ENCODE peak calls at places on chromosome 9, in nine cellular contexts. One of them, this sample, is unnamed.

GRCh38 chr9:109953813-109954489 is 174.0 kb downstream of the PALM2AKAP2 start:
- DNase-seq in colonic mucosa: no peak
- DNase-seq in thoracic aorta: no peak
- DNase-seq in cardiac muscle cell: no peak
- DNase-seq in fibroblast of mammary gland: no peak
- DNase-seq in mucosa of descending colon: no peak
- DNase-seq in H1: no peak
- DNase-seq in PC-3: no peak
- DNase-seq in OCI-LY7: peak
- DNase-seq in this sample: no peak

GRCh38 chr9:83359039-83359438 is 179.2 kb downstream of the FRMD3 start:
- DNase-seq in mucosa of descending colon: no peak
- DNase-seq in PC-3: no peak
- DNase-seq in cardiac muscle cell: no peak
- DNase-seq in thoracic aorta: no peak
- DNase-seq in fibroblast of mammary gland: no peak
- DNase-seq in colonic mucosa: no peak
- DNase-seq in H1: no peak
- DNase-seq in OCI-LY7: no peak
- DNase-seq in this sample: no peak

GRCh38 chr9:35424356-35425352 is 65.3 kb upstream of the RUSC2 start:
- DNase-seq in colonic mucosa: no peak
- DNase-seq in cardiac muscle cell: no peak
- DNase-seq in H1: no peak
- DNase-seq in PC-3: no peak
- DNase-seq in thoracic aorta: no peak
- DNase-seq in fibroblast of mammary gland: no peak
- DNase-seq in mucosa of descending colon: no peak
- DNase-seq in OCI-LY7: no peak
- DNase-seq in this sample: no peak

GRCh38 chr9:108703414-108703813 is 152.4 kb downstream of the ACTL7B start:
- DNase-seq in PC-3: no peak
- DNase-seq in mucosa of descending colon: no peak
- DNase-seq in OCI-LY7: no peak
- DNase-seq in fibroblast of mammary gland: no peak
- DNase-seq in H1: no peak
- DNase-seq in cardiac muscle cell: no peak
- DNase-seq in colonic mucosa: no peak
- DNase-seq in thoracic aorta: no peak
- DNase-seq in this sample: no peak

GRCh38 chr9:115680226-115680625 is 473.4 kb upstream of the PAPPA start:
- DNase-seq in H1: no peak
- DNase-seq in colonic mucosa: no peak
- DNase-seq in thoracic aorta: no peak
- DNase-seq in fibroblast of mammary gland: peak
- DNase-seq in OCI-LY7: no peak
- DNase-seq in mucosa of descending colon: no peak
- DNase-seq in cardiac muscle cell: no peak
- DNase-seq in PC-3: no peak
- DNase-seq in this sample: no peak

GRCh38 chr9:81737871-81738507 is 48.6 kb upstream of the TLE1 start:
- DNase-seq in fibroblast of mammary gland: peak
- DNase-seq in colonic mucosa: peak
- DNase-seq in mucosa of descending colon: no peak
- DNase-seq in PC-3: peak
- DNase-seq in cardiac muscle cell: no peak
- DNase-seq in OCI-LY7: no peak
- DNase-seq in H1: no peak
- DNase-seq in thoracic aorta: peak
- DNase-seq in this sample: peak

GRCh38 chr9:14423816-14424261 is 109.9 kb upstream of the NFIB start:
- DNase-seq in PC-3: peak
- DNase-seq in fibroblast of mammary gland: peak
- DNase-seq in colonic mucosa: no peak
- DNase-seq in H1: no peak
- DNase-seq in cardiac muscle cell: no peak
- DNase-seq in mucosa of descending colon: no peak
- DNase-seq in thoracic aorta: no peak
- DNase-seq in OCI-LY7: no peak
- DNase-seq in this sample: peak

GRCh38 chr9:77710965-77711657 is 63.0 kb upstream of the GNA14 start:
- DNase-seq in H1: no peak
- DNase-seq in cardiac muscle cell: no peak
- DNase-seq in thoracic aorta: no peak
- DNase-seq in fibroblast of mammary gland: peak
- DNase-seq in OCI-LY7: no peak
- DNase-seq in mucosa of descending colon: no peak
- DNase-seq in PC-3: no peak
- DNase-seq in colonic mucosa: no peak
- DNase-seq in this sample: no peak

GRCh38 chr9:77291714-77292113 is 114.4 kb downstream of the VPS13A start:
- DNase-seq in colonic mucosa: no peak
- DNase-seq in H1: no peak
- DNase-seq in thoracic aorta: no peak
- DNase-seq in fibroblast of mammary gland: peak
- DNase-seq in mucosa of descending colon: no peak
- DNase-seq in cardiac muscle cell: no peak
- DNase-seq in PC-3: peak
- DNase-seq in OCI-LY7: peak
- DNase-seq in this sample: peak

DNA sequence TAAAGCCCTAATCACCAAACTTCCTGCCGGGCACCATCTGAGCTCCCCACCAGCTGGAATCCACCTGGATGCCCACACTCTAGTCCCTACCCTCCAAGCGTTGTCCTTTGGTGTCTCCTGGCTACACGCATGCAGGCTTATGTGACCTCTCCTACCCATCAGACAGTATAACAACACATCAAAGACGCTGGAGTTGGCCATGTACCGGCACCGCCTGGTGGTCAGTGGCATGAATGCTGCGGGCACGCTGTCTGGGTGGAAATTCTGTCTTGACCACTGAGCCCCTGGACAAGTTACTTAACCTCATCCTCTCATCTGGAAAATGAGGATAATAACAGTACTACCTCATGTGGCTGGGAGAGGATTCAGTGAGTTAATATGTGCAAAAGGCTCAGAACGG is 23.4 kb upstream of the CORO2A start:
- DNase-seq in colonic mucosa: no peak
- DNase-seq in thoracic aorta: no peak
- DNase-seq in cardiac muscle cell: peak
- DNase-seq in PC-3: peak
- DNase-seq in H1: peak
- DNase-seq in fibroblast of mammary gland: no peak
- DNase-seq in OCI-LY7: peak
- DNase-seq in mucosa of descending colon: no peak
- DNase-seq in this sample: no peak
- TF ChIP-seq CTCF in colonic mucosa: no peak
- TF ChIP-seq CTCF in thoracic aorta: peak
- TF ChIP-seq CTCF in cardiac muscle cell: peak
- TF ChIP-seq CTCF in PC-3: peak
- TF ChIP-seq CTCF in H1: peak
- TF ChIP-seq CTCF in fibroblast of mammary gland: peak
- TF ChIP-seq CTCF in OCI-LY7: peak
- TF ChIP-seq CTCF in mucosa of descending colon: no peak
- TF ChIP-seq CTCF in this sample: peak

GRCh38 chr9:136011376-136011702 is 50.2 kb upstream of the UBAC1 start:
- DNase-seq in H1: no peak
- DNase-seq in thoracic aorta: no peak
- DNase-seq in cardiac muscle cell: no peak
- DNase-seq in mucosa of descending colon: no peak
- DNase-seq in colonic mucosa: no peak
- DNase-seq in fibroblast of mammary gland: no peak
- DNase-seq in OCI-LY7: no peak
- DNase-seq in PC-3: no peak
- DNase-seq in this sample: no peak

GRCh38 chr9:136010615-136011341 is 49.6 kb upstream of the UBAC1 start:
- DNase-seq in colonic mucosa: no peak
- DNase-seq in cardiac muscle cell: no peak
- DNase-seq in OCI-LY7: no peak
- DNase-seq in mucosa of descending colon: peak
- DNase-seq in PC-3: no peak
- DNase-seq in H1: no peak
- DNase-seq in thoracic aorta: no peak
- DNase-seq in fibroblast of mammary gland: no peak
- DNase-seq in this sample: no peak

GRCh38 chr9:136012651-136013050 is 51.5 kb upstream of the UBAC1 start:
- DNase-seq in fibroblast of mammary gland: peak
- DNase-seq in cardiac muscle cell: no peak
- DNase-seq in colonic mucosa: no peak
- DNase-seq in OCI-LY7: peak
- DNase-seq in PC-3: no peak
- DNase-seq in mucosa of descending colon: peak
- DNase-seq in H1: no peak
- DNase-seq in thoracic aorta: no peak
- DNase-seq in this sample: no peak

GRCh38 chr9:136013116-136013515 is 51.9 kb upstream of the UBAC1 start:
- DNase-seq in H1: no peak
- DNase-seq in fibroblast of mammary gland: no peak
- DNase-seq in OCI-LY7: no peak
- DNase-seq in cardiac muscle cell: no peak
- DNase-seq in colonic mucosa: no peak
- DNase-seq in thoracic aorta: no peak
- DNase-seq in mucosa of descending colon: peak
- DNase-seq in PC-3: no peak
- DNase-seq in this sample: no peak

DNA sequence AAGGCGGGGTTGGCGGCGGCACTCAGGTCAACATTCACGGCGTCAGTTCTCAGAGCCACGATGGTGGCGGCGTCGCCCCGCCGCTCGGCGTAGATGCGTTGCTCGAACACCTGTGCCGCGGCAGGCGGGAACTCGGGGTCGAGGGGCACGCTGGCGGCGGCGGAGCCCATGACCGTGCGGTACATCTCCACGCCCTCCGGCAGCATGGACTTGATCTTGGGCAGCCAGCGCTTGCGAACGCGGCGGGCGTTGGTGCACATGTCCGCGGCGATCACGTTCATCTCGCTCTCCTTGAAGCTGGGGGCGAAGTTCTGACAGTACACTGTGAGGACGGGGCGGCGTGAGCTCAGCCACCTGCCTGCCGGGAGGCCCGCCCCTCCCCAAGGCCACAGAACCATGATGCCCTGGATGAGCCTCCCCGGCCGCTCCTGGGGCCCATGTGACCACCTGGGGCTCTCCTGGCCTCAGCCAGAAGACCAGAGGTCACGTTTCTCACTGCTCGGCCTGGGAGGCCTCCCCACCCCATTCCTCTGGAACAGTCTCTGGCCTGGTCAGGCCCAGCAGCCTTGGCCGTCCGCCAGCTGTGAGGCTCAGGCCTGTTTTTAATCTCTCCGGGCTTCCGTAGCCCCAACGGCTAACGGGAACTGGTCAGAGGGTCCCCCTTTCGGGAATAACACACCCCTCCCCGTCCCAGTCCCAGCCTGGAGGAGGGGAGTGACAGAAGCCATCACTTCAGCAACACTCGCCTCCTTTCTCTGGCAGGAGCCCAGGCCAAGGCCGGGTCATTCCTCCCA is 50.7 kb upstream of the UBAC1 start:
- DNase-seq in cardiac muscle cell: peak
- DNase-seq in H1: no peak
- DNase-seq in thoracic aorta: no peak
- DNase-seq in fibroblast of mammary gland: peak
- DNase-seq in colonic mucosa: peak
- DNase-seq in mucosa of descending colon: peak
- DNase-seq in PC-3: no peak
- DNase-seq in OCI-LY7: peak
- DNase-seq in this sample: no peak
- H3K4me3 ChIP-seq in cardiac muscle cell: no peak
- H3K4me3 ChIP-seq in H1: no peak
- H3K4me3 ChIP-seq in thoracic aorta: no peak
- H3K4me3 ChIP-seq in fibroblast of mammary gland: no peak
- H3K4me3 ChIP-seq in colonic mucosa: no peak
- H3K4me3 ChIP-seq in mucosa of descending colon: no peak
- H3K4me3 ChIP-seq in PC-3: no peak
- H3K4me3 ChIP-seq in OCI-LY7: peak
- H3K4me3 ChIP-seq in this sample: no peak

DNA sequence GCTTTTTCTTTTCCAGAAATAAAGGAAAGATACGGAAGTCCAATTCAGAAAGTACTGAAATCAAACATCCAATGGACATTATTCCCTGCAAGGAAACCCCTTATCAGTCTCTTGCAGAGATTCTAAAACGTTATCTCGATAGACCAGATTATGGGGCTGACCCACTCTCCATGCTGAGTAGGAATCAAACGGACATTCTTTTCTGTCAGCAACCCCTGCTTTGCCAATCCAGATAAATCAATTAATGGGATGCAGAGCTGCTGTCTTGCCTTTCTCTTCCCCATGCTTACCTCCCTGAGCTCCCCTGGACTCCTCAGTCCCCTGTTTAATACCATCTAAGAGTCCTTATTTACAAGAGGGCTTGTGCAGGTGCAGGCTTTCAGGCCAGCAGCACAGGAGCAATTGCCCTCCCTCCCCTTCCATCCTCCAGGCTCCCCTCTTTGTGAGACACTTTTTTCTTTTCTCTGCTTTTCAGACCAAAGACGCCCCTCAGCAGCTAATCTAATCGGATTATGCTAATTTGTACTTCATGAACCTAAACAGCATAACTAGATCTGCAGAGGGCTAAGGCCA is 14.2 kb downstream of the TAL2 start:
- DNase-seq in cardiac muscle cell: no peak
- DNase-seq in OCI-LY7: no peak
- DNase-seq in H1: no peak
- DNase-seq in mucosa of descending colon: no peak
- DNase-seq in fibroblast of mammary gland: no peak
- DNase-seq in thoracic aorta: no peak
- DNase-seq in colonic mucosa: no peak
- DNase-seq in PC-3: no peak
- DNase-seq in this sample: no peak
- TF ChIP-seq CTCF in cardiac muscle cell: no peak
- TF ChIP-seq CTCF in OCI-LY7: no peak
- TF ChIP-seq CTCF in H1: no peak
- TF ChIP-seq CTCF in mucosa of descending colon: no peak
- TF ChIP-seq CTCF in fibroblast of mammary gland: no peak
- TF ChIP-seq CTCF in thoracic aorta: no peak
- TF ChIP-seq CTCF in colonic mucosa: no peak
- TF ChIP-seq CTCF in PC-3: no peak
- TF ChIP-seq CTCF in this sample: no peak

DNA sequence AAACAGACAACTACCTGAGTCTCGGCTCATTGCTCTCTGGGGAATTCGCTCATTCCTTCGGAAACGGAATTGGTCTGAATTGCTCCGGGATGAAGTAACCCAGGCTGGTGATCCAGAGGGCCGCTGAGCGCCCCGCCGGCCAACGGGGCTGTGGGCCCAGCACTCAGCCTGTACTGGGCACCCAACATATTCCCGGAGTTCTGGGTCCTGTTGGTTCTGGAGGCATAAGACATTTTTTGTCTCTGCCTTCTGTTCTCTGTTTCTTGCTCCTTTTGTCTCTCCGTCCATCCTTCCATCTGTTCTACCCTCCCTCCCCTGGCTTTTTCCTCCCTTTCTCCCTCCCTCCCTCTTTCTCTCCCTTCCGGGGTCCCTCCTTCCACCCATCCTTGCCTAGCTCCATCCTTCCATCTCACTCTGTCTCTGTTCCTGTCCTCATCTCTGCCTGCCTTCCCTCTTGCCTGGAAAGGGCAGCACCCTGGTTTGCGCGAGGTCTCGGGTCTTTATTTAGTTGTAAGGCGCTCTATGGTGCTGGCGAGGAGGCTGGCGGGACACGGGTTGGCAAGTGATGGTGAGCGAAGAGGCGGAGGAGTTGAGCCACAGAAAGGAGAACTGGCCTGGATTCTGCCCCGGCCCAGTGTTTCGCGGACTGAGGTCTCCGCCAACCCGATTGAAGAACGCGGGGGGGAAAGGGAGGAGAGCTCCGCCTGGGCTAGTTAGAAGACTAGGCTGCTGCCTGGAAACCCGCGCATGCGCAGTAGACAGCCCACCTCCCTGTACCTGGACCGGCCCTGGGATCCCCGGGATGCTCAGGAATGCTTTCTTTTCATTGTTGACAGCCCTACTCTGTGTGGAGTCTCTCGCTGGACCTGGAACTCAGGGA is 1468.0 kb downstream of the FOXD4L5 start:
- DNase-seq in OCI-LY7: peak
- DNase-seq in colonic mucosa: peak
- DNase-seq in fibroblast of mammary gland: peak
- DNase-seq in PC-3: peak
- DNase-seq in mucosa of descending colon: peak
- DNase-seq in H1: peak
- DNase-seq in cardiac muscle cell: peak
- DNase-seq in thoracic aorta: peak
- DNase-seq in this sample: peak
- H3K4me3 ChIP-seq in OCI-LY7: peak
- H3K4me3 ChIP-seq in colonic mucosa: no peak
- H3K4me3 ChIP-seq in fibroblast of mammary gland: peak
- H3K4me3 ChIP-seq in PC-3: peak
- H3K4me3 ChIP-seq in mucosa of descending colon: no peak
- H3K4me3 ChIP-seq in H1: peak
- H3K4me3 ChIP-seq in cardiac muscle cell: no peak
- H3K4me3 ChIP-seq in thoracic aorta: peak
- H3K4me3 ChIP-seq in this sample: peak